ENCODE peak calls at places on chromosomes 13 and 19, in seven cellular contexts. One of them, this sample, is unnamed.

GRCh38 chr19:57803594-57804325 is 11.0 kb downstream of the ZNF552 start:
- DNase-seq in stimulated activated CD4-positive, alpha-beta T cell treated with anti-CD3 and anti-CD28 coated beads, Interleukin-4, amount 100 ng/mL, for 24 hours: no peak
- DNase-seq in tibial artery: no peak
- DNase-seq in stimulated activated CD8-positive, alpha-beta memory T cell treated with anti-CD3 and anti-CD28 coated beads, Interleukin-12 subunit alpha, Interleukin-12 subunit beta, amount 100 ng/mL, for 4 hours: no peak
- DNase-seq in IMR-90: peak
- DNase-seq in AG04449: peak
- DNase-seq in activated naive CD4-positive, alpha-beta T cell treated with anti-CD3 and anti-CD28 coated beads for 36 hours: peak
- DNase-seq in this sample: peak

GRCh38 chr19:10084803-10085202 is 1.3 kb upstream of the SHFL start:
- DNase-seq in stimulated activated CD4-positive, alpha-beta T cell treated with anti-CD3 and anti-CD28 coated beads, Interleukin-4, amount 100 ng/mL, for 24 hours: no peak
- DNase-seq in tibial artery: no peak
- DNase-seq in stimulated activated CD8-positive, alpha-beta memory T cell treated with anti-CD3 and anti-CD28 coated beads, Interleukin-12 subunit alpha, Interleukin-12 subunit beta, amount 100 ng/mL, for 4 hours: no peak
- DNase-seq in IMR-90: no peak
- DNase-seq in AG04449: no peak
- DNase-seq in activated naive CD4-positive, alpha-beta T cell treated with anti-CD3 and anti-CD28 coated beads for 36 hours: no peak
- DNase-seq in this sample: no peak

GRCh38 chr19:34838248-34838647 is 65.2 kb upstream of the ZNF599 start:
- DNase-seq in stimulated activated CD4-positive, alpha-beta T cell treated with anti-CD3 and anti-CD28 coated beads, Interleukin-4, amount 100 ng/mL, for 24 hours: no peak
- DNase-seq in tibial artery: no peak
- DNase-seq in stimulated activated CD8-positive, alpha-beta memory T cell treated with anti-CD3 and anti-CD28 coated beads, Interleukin-12 subunit alpha, Interleukin-12 subunit beta, amount 100 ng/mL, for 4 hours: no peak
- DNase-seq in IMR-90: no peak
- DNase-seq in AG04449: no peak
- DNase-seq in activated naive CD4-positive, alpha-beta T cell treated with anti-CD3 and anti-CD28 coated beads for 36 hours: no peak
- DNase-seq in this sample: no peak

GRCh38 chr13:95256086-95256485 is 45.2 kb downstream of the ABCC4 start:
- DNase-seq in stimulated activated CD4-positive, alpha-beta T cell treated with anti-CD3 and anti-CD28 coated beads, Interleukin-4, amount 100 ng/mL, for 24 hours: no peak
- DNase-seq in tibial artery: no peak
- DNase-seq in stimulated activated CD8-positive, alpha-beta memory T cell treated with anti-CD3 and anti-CD28 coated beads, Interleukin-12 subunit alpha, Interleukin-12 subunit beta, amount 100 ng/mL, for 4 hours: no peak
- DNase-seq in IMR-90: peak
- DNase-seq in AG04449: peak
- DNase-seq in activated naive CD4-positive, alpha-beta T cell treated with anti-CD3 and anti-CD28 coated beads for 36 hours: no peak
- DNase-seq in this sample: peak

GRCh38 chr19:31354919-31355318 is 5.7 kb upstream of the TSHZ3 start:
- DNase-seq in stimulated activated CD4-positive, alpha-beta T cell treated with anti-CD3 and anti-CD28 coated beads, Interleukin-4, amount 100 ng/mL, for 24 hours: no peak
- DNase-seq in tibial artery: no peak
- DNase-seq in stimulated activated CD8-positive, alpha-beta memory T cell treated with anti-CD3 and anti-CD28 coated beads, Interleukin-12 subunit alpha, Interleukin-12 subunit beta, amount 100 ng/mL, for 4 hours: no peak
- DNase-seq in IMR-90: no peak
- DNase-seq in AG04449: no peak
- DNase-seq in activated naive CD4-positive, alpha-beta T cell treated with anti-CD3 and anti-CD28 coated beads for 36 hours: no peak
- DNase-seq in this sample: no peak

GRCh38 chr13:27424246-27425150 is at the start of gene GTF3A:
- DNase-seq in stimulated activated CD4-positive, alpha-beta T cell treated with anti-CD3 and anti-CD28 coated beads, Interleukin-4, amount 100 ng/mL, for 24 hours: peak
- DNase-seq in tibial artery: peak
- DNase-seq in stimulated activated CD8-positive, alpha-beta memory T cell treated with anti-CD3 and anti-CD28 coated beads, Interleukin-12 subunit alpha, Interleukin-12 subunit beta, amount 100 ng/mL, for 4 hours: peak
- DNase-seq in IMR-90: peak
- DNase-seq in AG04449: no peak
- DNase-seq in activated naive CD4-positive, alpha-beta T cell treated with anti-CD3 and anti-CD28 coated beads for 36 hours: peak
- DNase-seq in this sample: peak

GRCh38 chr19:48510421-48511268 is 990 bp downstream of the LMTK3 start:
- DNase-seq in stimulated activated CD4-positive, alpha-beta T cell treated with anti-CD3 and anti-CD28 coated beads, Interleukin-4, amount 100 ng/mL, for 24 hours: peak
- DNase-seq in tibial artery: peak
- DNase-seq in stimulated activated CD8-positive, alpha-beta memory T cell treated with anti-CD3 and anti-CD28 coated beads, Interleukin-12 subunit alpha, Interleukin-12 subunit beta, amount 100 ng/mL, for 4 hours: peak
- DNase-seq in IMR-90: peak
- DNase-seq in AG04449: no peak
- DNase-seq in activated naive CD4-positive, alpha-beta T cell treated with anti-CD3 and anti-CD28 coated beads for 36 hours: peak
- DNase-seq in this sample: no peak

GRCh38 chr19:30064021-30064699 is 122.1 kb downstream of the URI1 start:
- DNase-seq in stimulated activated CD4-positive, alpha-beta T cell treated with anti-CD3 and anti-CD28 coated beads, Interleukin-4, amount 100 ng/mL, for 24 hours: no peak
- DNase-seq in tibial artery: no peak
- DNase-seq in stimulated activated CD8-positive, alpha-beta memory T cell treated with anti-CD3 and anti-CD28 coated beads, Interleukin-12 subunit alpha, Interleukin-12 subunit beta, amount 100 ng/mL, for 4 hours: no peak
- DNase-seq in IMR-90: no peak
- DNase-seq in AG04449: no peak
- DNase-seq in activated naive CD4-positive, alpha-beta T cell treated with anti-CD3 and anti-CD28 coated beads for 36 hours: no peak
- DNase-seq in this sample: no peak

GRCh38 chr19:48368942-48369341 is 4.8 kb downstream of the SYNGR4 start:
- DNase-seq in stimulated activated CD4-positive, alpha-beta T cell treated with anti-CD3 and anti-CD28 coated beads, Interleukin-4, amount 100 ng/mL, for 24 hours: no peak
- DNase-seq in tibial artery: no peak
- DNase-seq in stimulated activated CD8-positive, alpha-beta memory T cell treated with anti-CD3 and anti-CD28 coated beads, Interleukin-12 subunit alpha, Interleukin-12 subunit beta, amount 100 ng/mL, for 4 hours: no peak
- DNase-seq in IMR-90: no peak
- DNase-seq in AG04449: no peak
- DNase-seq in activated naive CD4-positive, alpha-beta T cell treated with anti-CD3 and anti-CD28 coated beads for 36 hours: no peak
- DNase-seq in this sample: no peak

GRCh38 chr13:25990801-25991200 is 61.0 kb downstream of the SHISA2 start:
- DNase-seq in stimulated activated CD4-positive, alpha-beta T cell treated with anti-CD3 and anti-CD28 coated beads, Interleukin-4, amount 100 ng/mL, for 24 hours: no peak
- DNase-seq in tibial artery: no peak
- DNase-seq in stimulated activated CD8-positive, alpha-beta memory T cell treated with anti-CD3 and anti-CD28 coated beads, Interleukin-12 subunit alpha, Interleukin-12 subunit beta, amount 100 ng/mL, for 4 hours: no peak
- DNase-seq in IMR-90: no peak
- DNase-seq in AG04449: no peak
- DNase-seq in activated naive CD4-positive, alpha-beta T cell treated with anti-CD3 and anti-CD28 coated beads for 36 hours: no peak
- DNase-seq in this sample: no peak

GRCh38 chr13:41289463-41289881 is 21.6 kb upstream of the NAA16 start:
- DNase-seq in stimulated activated CD4-positive, alpha-beta T cell treated with anti-CD3 and anti-CD28 coated beads, Interleukin-4, amount 100 ng/mL, for 24 hours: no peak
- DNase-seq in tibial artery: no peak
- DNase-seq in stimulated activated CD8-positive, alpha-beta memory T cell treated with anti-CD3 and anti-CD28 coated beads, Interleukin-12 subunit alpha, Interleukin-12 subunit beta, amount 100 ng/mL, for 4 hours: no peak
- DNase-seq in IMR-90: no peak
- DNase-seq in AG04449: no peak
- DNase-seq in activated naive CD4-positive, alpha-beta T cell treated with anti-CD3 and anti-CD28 coated beads for 36 hours: no peak
- DNase-seq in this sample: no peak

GRCh38 chr13:107942030-107942617 is 273.2 kb downstream of the LIG4 start:
- DNase-seq in stimulated activated CD4-positive, alpha-beta T cell treated with anti-CD3 and anti-CD28 coated beads, Interleukin-4, amount 100 ng/mL, for 24 hours: no peak
- DNase-seq in tibial artery: no peak
- DNase-seq in stimulated activated CD8-positive, alpha-beta memory T cell treated with anti-CD3 and anti-CD28 coated beads, Interleukin-12 subunit alpha, Interleukin-12 subunit beta, amount 100 ng/mL, for 4 hours: no peak
- DNase-seq in IMR-90: no peak
- DNase-seq in AG04449: no peak
- DNase-seq in activated naive CD4-positive, alpha-beta T cell treated with anti-CD3 and anti-CD28 coated beads for 36 hours: no peak
- DNase-seq in this sample: no peak

GRCh38 chr13:50466554-50466953 is 376.9 kb downstream of the DLEU7 start:
- DNase-seq in stimulated activated CD4-positive, alpha-beta T cell treated with anti-CD3 and anti-CD28 coated beads, Interleukin-4, amount 100 ng/mL, for 24 hours: no peak
- DNase-seq in tibial artery: no peak
- DNase-seq in stimulated activated CD8-positive, alpha-beta memory T cell treated with anti-CD3 and anti-CD28 coated beads, Interleukin-12 subunit alpha, Interleukin-12 subunit beta, amount 100 ng/mL, for 4 hours: no peak
- DNase-seq in IMR-90: no peak
- DNase-seq in AG04449: no peak
- DNase-seq in activated naive CD4-positive, alpha-beta T cell treated with anti-CD3 and anti-CD28 coated beads for 36 hours: no peak
- DNase-seq in this sample: no peak

GRCh38 chr19:7748756-7749155 is 1.4 kb upstream of the CD209 start:
- DNase-seq in stimulated activated CD4-positive, alpha-beta T cell treated with anti-CD3 and anti-CD28 coated beads, Interleukin-4, amount 100 ng/mL, for 24 hours: no peak
- DNase-seq in tibial artery: no peak
- DNase-seq in stimulated activated CD8-positive, alpha-beta memory T cell treated with anti-CD3 and anti-CD28 coated beads, Interleukin-12 subunit alpha, Interleukin-12 subunit beta, amount 100 ng/mL, for 4 hours: no peak
- DNase-seq in IMR-90: peak
- DNase-seq in AG04449: no peak
- DNase-seq in activated naive CD4-positive, alpha-beta T cell treated with anti-CD3 and anti-CD28 coated beads for 36 hours: peak
- DNase-seq in this sample: no peak

GRCh38 chr19:11375143-11375948 is 880 bp downstream of the SWSAP1 start:
- DNase-seq in stimulated activated CD4-positive, alpha-beta T cell treated with anti-CD3 and anti-CD28 coated beads, Interleukin-4, amount 100 ng/mL, for 24 hours: peak
- DNase-seq in tibial artery: peak
- DNase-seq in stimulated activated CD8-positive, alpha-beta memory T cell treated with anti-CD3 and anti-CD28 coated beads, Interleukin-12 subunit alpha, Interleukin-12 subunit beta, amount 100 ng/mL, for 4 hours: no peak
- DNase-seq in IMR-90: no peak
- DNase-seq in AG04449: no peak
- DNase-seq in activated naive CD4-positive, alpha-beta T cell treated with anti-CD3 and anti-CD28 coated beads for 36 hours: peak
- DNase-seq in this sample: no peak

GRCh38 chr13:99828114-99828513 is 143.5 kb downstream of the ZIC5 start:
- DNase-seq in stimulated activated CD4-positive, alpha-beta T cell treated with anti-CD3 and anti-CD28 coated beads, Interleukin-4, amount 100 ng/mL, for 24 hours: no peak
- DNase-seq in tibial artery: no peak
- DNase-seq in stimulated activated CD8-positive, alpha-beta memory T cell treated with anti-CD3 and anti-CD28 coated beads, Interleukin-12 subunit alpha, Interleukin-12 subunit beta, amount 100 ng/mL, for 4 hours: no peak
- DNase-seq in IMR-90: no peak
- DNase-seq in AG04449: no peak
- DNase-seq in activated naive CD4-positive, alpha-beta T cell treated with anti-CD3 and anti-CD28 coated beads for 36 hours: no peak
- DNase-seq in this sample: no peak

GRCh38 chr19:51200071-51200470 is 24.8 kb upstream of the CD33 start:
- DNase-seq in stimulated activated CD4-positive, alpha-beta T cell treated with anti-CD3 and anti-CD28 coated beads, Interleukin-4, amount 100 ng/mL, for 24 hours: no peak
- DNase-seq in tibial artery: no peak
- DNase-seq in stimulated activated CD8-positive, alpha-beta memory T cell treated with anti-CD3 and anti-CD28 coated beads, Interleukin-12 subunit alpha, Interleukin-12 subunit beta, amount 100 ng/mL, for 4 hours: no peak
- DNase-seq in IMR-90: no peak
- DNase-seq in AG04449: no peak
- DNase-seq in activated naive CD4-positive, alpha-beta T cell treated with anti-CD3 and anti-CD28 coated beads for 36 hours: no peak
- DNase-seq in this sample: no peak

GRCh38 chr13:97222934-97223710 is 989 bp downstream of the MBNL2 start:
- DNase-seq in stimulated activated CD4-positive, alpha-beta T cell treated with anti-CD3 and anti-CD28 coated beads, Interleukin-4, amount 100 ng/mL, for 24 hours: no peak
- DNase-seq in tibial artery: no peak
- DNase-seq in stimulated activated CD8-positive, alpha-beta memory T cell treated with anti-CD3 and anti-CD28 coated beads, Interleukin-12 subunit alpha, Interleukin-12 subunit beta, amount 100 ng/mL, for 4 hours: no peak
- DNase-seq in IMR-90: no peak
- DNase-seq in AG04449: no peak
- DNase-seq in activated naive CD4-positive, alpha-beta T cell treated with anti-CD3 and anti-CD28 coated beads for 36 hours: no peak
- DNase-seq in this sample: no peak

GRCh38 chr13:99312493-99312883 is 5.3 kb upstream of the GPR183 start:
- DNase-seq in stimulated activated CD4-positive, alpha-beta T cell treated with anti-CD3 and anti-CD28 coated beads, Interleukin-4, amount 100 ng/mL, for 24 hours: no peak
- DNase-seq in tibial artery: peak
- DNase-seq in stimulated activated CD8-positive, alpha-beta memory T cell treated with anti-CD3 and anti-CD28 coated beads, Interleukin-12 subunit alpha, Interleukin-12 subunit beta, amount 100 ng/mL, for 4 hours: no peak
- DNase-seq in IMR-90: peak
- DNase-seq in AG04449: peak
- DNase-seq in activated naive CD4-positive, alpha-beta T cell treated with anti-CD3 and anti-CD28 coated beads for 36 hours: peak
- DNase-seq in this sample: peak

GRCh38 chr19:29860492-29860891 is 48.7 kb downstream of the CCNE1 start:
- DNase-seq in stimulated activated CD4-positive, alpha-beta T cell treated with anti-CD3 and anti-CD28 coated beads, Interleukin-4, amount 100 ng/mL, for 24 hours: no peak
- DNase-seq in tibial artery: no peak
- DNase-seq in stimulated activated CD8-positive, alpha-beta memory T cell treated with anti-CD3 and anti-CD28 coated beads, Interleukin-12 subunit alpha, Interleukin-12 subunit beta, amount 100 ng/mL, for 4 hours: no peak
- DNase-seq in IMR-90: no peak
- DNase-seq in AG04449: no peak
- DNase-seq in activated naive CD4-positive, alpha-beta T cell treated with anti-CD3 and anti-CD28 coated beads for 36 hours: no peak
- DNase-seq in this sample: no peak

GRCh38 chr19:48633148-48634035 is 3.8 kb downstream of the DBP start:
- DNase-seq in stimulated activated CD4-positive, alpha-beta T cell treated with anti-CD3 and anti-CD28 coated beads, Interleukin-4, amount 100 ng/mL, for 24 hours: no peak
- DNase-seq in tibial artery: no peak
- DNase-seq in stimulated activated CD8-positive, alpha-beta memory T cell treated with anti-CD3 and anti-CD28 coated beads, Interleukin-12 subunit alpha, Interleukin-12 subunit beta, amount 100 ng/mL, for 4 hours: no peak
- DNase-seq in IMR-90: no peak
- DNase-seq in AG04449: no peak
- DNase-seq in activated naive CD4-positive, alpha-beta T cell treated with anti-CD3 and anti-CD28 coated beads for 36 hours: no peak
- DNase-seq in this sample: no peak

GRCh38 chr19:29834991-29835390 is 23.2 kb downstream of the CCNE1 start:
- DNase-seq in stimulated activated CD4-positive, alpha-beta T cell treated with anti-CD3 and anti-CD28 coated beads, Interleukin-4, amount 100 ng/mL, for 24 hours: no peak
- DNase-seq in tibial artery: no peak
- DNase-seq in stimulated activated CD8-positive, alpha-beta memory T cell treated with anti-CD3 and anti-CD28 coated beads, Interleukin-12 subunit alpha, Interleukin-12 subunit beta, amount 100 ng/mL, for 4 hours: no peak
- DNase-seq in IMR-90: no peak
- DNase-seq in AG04449: no peak
- DNase-seq in activated naive CD4-positive, alpha-beta T cell treated with anti-CD3 and anti-CD28 coated beads for 36 hours: no peak
- DNase-seq in this sample: no peak

GRCh38 chr19:36207605-36208252 is 6.7 kb downstream of the ZNF565 start:
- DNase-seq in stimulated activated CD4-positive, alpha-beta T cell treated with anti-CD3 and anti-CD28 coated beads, Interleukin-4, amount 100 ng/mL, for 24 hours: no peak
- DNase-seq in tibial artery: no peak
- DNase-seq in stimulated activated CD8-positive, alpha-beta memory T cell treated with anti-CD3 and anti-CD28 coated beads, Interleukin-12 subunit alpha, Interleukin-12 subunit beta, amount 100 ng/mL, for 4 hours: no peak
- DNase-seq in IMR-90: no peak
- DNase-seq in AG04449: no peak
- DNase-seq in activated naive CD4-positive, alpha-beta T cell treated with anti-CD3 and anti-CD28 coated beads for 36 hours: no peak
- DNase-seq in this sample: no peak

GRCh38 chr13:32472194-32472621 is 44.3 kb upstream of the N4BP2L1 start:
- DNase-seq in stimulated activated CD4-positive, alpha-beta T cell treated with anti-CD3 and anti-CD28 coated beads, Interleukin-4, amount 100 ng/mL, for 24 hours: no peak
- DNase-seq in tibial artery: no peak
- DNase-seq in stimulated activated CD8-positive, alpha-beta memory T cell treated with anti-CD3 and anti-CD28 coated beads, Interleukin-12 subunit alpha, Interleukin-12 subunit beta, amount 100 ng/mL, for 4 hours: no peak
- DNase-seq in IMR-90: no peak
- DNase-seq in AG04449: no peak
- DNase-seq in activated naive CD4-positive, alpha-beta T cell treated with anti-CD3 and anti-CD28 coated beads for 36 hours: no peak
- DNase-seq in this sample: no peak

GRCh38 chr13:51919531-51919930 is 57.8 kb downstream of the CCDC70 start:
- DNase-seq in stimulated activated CD4-positive, alpha-beta T cell treated with anti-CD3 and anti-CD28 coated beads, Interleukin-4, amount 100 ng/mL, for 24 hours: no peak
- DNase-seq in tibial artery: no peak
- DNase-seq in stimulated activated CD8-positive, alpha-beta memory T cell treated with anti-CD3 and anti-CD28 coated beads, Interleukin-12 subunit alpha, Interleukin-12 subunit beta, amount 100 ng/mL, for 4 hours: no peak
- DNase-seq in IMR-90: no peak
- DNase-seq in AG04449: no peak
- DNase-seq in activated naive CD4-positive, alpha-beta T cell treated with anti-CD3 and anti-CD28 coated beads for 36 hours: no peak
- DNase-seq in this sample: no peak

GRCh38 chr19:40707615-40708014 is 9.1 kb downstream of the COQ8B start:
- DNase-seq in stimulated activated CD4-positive, alpha-beta T cell treated with anti-CD3 and anti-CD28 coated beads, Interleukin-4, amount 100 ng/mL, for 24 hours: no peak
- DNase-seq in tibial artery: no peak
- DNase-seq in stimulated activated CD8-positive, alpha-beta memory T cell treated with anti-CD3 and anti-CD28 coated beads, Interleukin-12 subunit alpha, Interleukin-12 subunit beta, amount 100 ng/mL, for 4 hours: no peak
- DNase-seq in IMR-90: no peak
- DNase-seq in AG04449: no peak
- DNase-seq in activated naive CD4-positive, alpha-beta T cell treated with anti-CD3 and anti-CD28 coated beads for 36 hours: no peak
- DNase-seq in this sample: no peak

GRCh38 chr13:110250258-110250891 is 56.6 kb downstream of the COL4A1 start:
- DNase-seq in stimulated activated CD4-positive, alpha-beta T cell treated with anti-CD3 and anti-CD28 coated beads, Interleukin-4, amount 100 ng/mL, for 24 hours: no peak
- DNase-seq in tibial artery: peak
- DNase-seq in stimulated activated CD8-positive, alpha-beta memory T cell treated with anti-CD3 and anti-CD28 coated beads, Interleukin-12 subunit alpha, Interleukin-12 subunit beta, amount 100 ng/mL, for 4 hours: no peak
- DNase-seq in IMR-90: peak
- DNase-seq in AG04449: no peak
- DNase-seq in activated naive CD4-positive, alpha-beta T cell treated with anti-CD3 and anti-CD28 coated beads for 36 hours: no peak
- DNase-seq in this sample: no peak

GRCh38 chr13:40517486-40518311 is 148.7 kb downstream of the FOXO1 start:
- DNase-seq in stimulated activated CD4-positive, alpha-beta T cell treated with anti-CD3 and anti-CD28 coated beads, Interleukin-4, amount 100 ng/mL, for 24 hours: peak
- DNase-seq in tibial artery: no peak
- DNase-seq in stimulated activated CD8-positive, alpha-beta memory T cell treated with anti-CD3 and anti-CD28 coated beads, Interleukin-12 subunit alpha, Interleukin-12 subunit beta, amount 100 ng/mL, for 4 hours: no peak
- DNase-seq in IMR-90: no peak
- DNase-seq in AG04449: no peak
- DNase-seq in activated naive CD4-positive, alpha-beta T cell treated with anti-CD3 and anti-CD28 coated beads for 36 hours: peak
- DNase-seq in this sample: no peak

GRCh38 chr13:80276371-80277289 is 64.3 kb downstream of the SPRY2 start:
- DNase-seq in stimulated activated CD4-positive, alpha-beta T cell treated with anti-CD3 and anti-CD28 coated beads, Interleukin-4, amount 100 ng/mL, for 24 hours: no peak
- DNase-seq in tibial artery: no peak
- DNase-seq in stimulated activated CD8-positive, alpha-beta memory T cell treated with anti-CD3 and anti-CD28 coated beads, Interleukin-12 subunit alpha, Interleukin-12 subunit beta, amount 100 ng/mL, for 4 hours: no peak
- DNase-seq in IMR-90: peak
- DNase-seq in AG04449: peak
- DNase-seq in activated naive CD4-positive, alpha-beta T cell treated with anti-CD3 and anti-CD28 coated beads for 36 hours: no peak
- DNase-seq in this sample: no peak

GRCh38 chr13:112073245-112074138 is 6.5 kb downstream of the SOX1 start:
- DNase-seq in stimulated activated CD4-positive, alpha-beta T cell treated with anti-CD3 and anti-CD28 coated beads, Interleukin-4, amount 100 ng/mL, for 24 hours: no peak
- DNase-seq in tibial artery: no peak
- DNase-seq in stimulated activated CD8-positive, alpha-beta memory T cell treated with anti-CD3 and anti-CD28 coated beads, Interleukin-12 subunit alpha, Interleukin-12 subunit beta, amount 100 ng/mL, for 4 hours: no peak
- DNase-seq in IMR-90: no peak
- DNase-seq in AG04449: no peak
- DNase-seq in activated naive CD4-positive, alpha-beta T cell treated with anti-CD3 and anti-CD28 coated beads for 36 hours: no peak
- DNase-seq in this sample: no peak

GRCh38 chr13:55815458-55816033 is 1325.2 kb upstream of the PRR20A start:
- DNase-seq in stimulated activated CD4-positive, alpha-beta T cell treated with anti-CD3 and anti-CD28 coated beads, Interleukin-4, amount 100 ng/mL, for 24 hours: no peak
- DNase-seq in tibial artery: no peak
- DNase-seq in stimulated activated CD8-positive, alpha-beta memory T cell treated with anti-CD3 and anti-CD28 coated beads, Interleukin-12 subunit alpha, Interleukin-12 subunit beta, amount 100 ng/mL, for 4 hours: no peak
- DNase-seq in IMR-90: no peak
- DNase-seq in AG04449: no peak
- DNase-seq in activated naive CD4-positive, alpha-beta T cell treated with anti-CD3 and anti-CD28 coated beads for 36 hours: no peak
- DNase-seq in this sample: no peak

GRCh38 chr19:20964798-20965197 is 41.7 kb downstream of the ZNF85 start:
- DNase-seq in stimulated activated CD4-positive, alpha-beta T cell treated with anti-CD3 and anti-CD28 coated beads, Interleukin-4, amount 100 ng/mL, for 24 hours: no peak
- DNase-seq in tibial artery: no peak
- DNase-seq in stimulated activated CD8-positive, alpha-beta memory T cell treated with anti-CD3 and anti-CD28 coated beads, Interleukin-12 subunit alpha, Interleukin-12 subunit beta, amount 100 ng/mL, for 4 hours: no peak
- DNase-seq in IMR-90: no peak
- DNase-seq in AG04449: no peak
- DNase-seq in activated naive CD4-positive, alpha-beta T cell treated with anti-CD3 and anti-CD28 coated beads for 36 hours: peak
- DNase-seq in this sample: no peak

GRCh38 chr13:34165158-34165557 is 347.2 kb downstream of the RFC3 start:
- DNase-seq in stimulated activated CD4-positive, alpha-beta T cell treated with anti-CD3 and anti-CD28 coated beads, Interleukin-4, amount 100 ng/mL, for 24 hours: no peak
- DNase-seq in tibial artery: no peak
- DNase-seq in stimulated activated CD8-positive, alpha-beta memory T cell treated with anti-CD3 and anti-CD28 coated beads, Interleukin-12 subunit alpha, Interleukin-12 subunit beta, amount 100 ng/mL, for 4 hours: no peak
- DNase-seq in IMR-90: no peak
- DNase-seq in AG04449: no peak
- DNase-seq in activated naive CD4-positive, alpha-beta T cell treated with anti-CD3 and anti-CD28 coated beads for 36 hours: no peak
- DNase-seq in this sample: no peak

GRCh38 chr13:80704369-80704768 is 363.4 kb upstream of the SPRY2 start:
- DNase-seq in stimulated activated CD4-positive, alpha-beta T cell treated with anti-CD3 and anti-CD28 coated beads, Interleukin-4, amount 100 ng/mL, for 24 hours: no peak
- DNase-seq in tibial artery: no peak
- DNase-seq in stimulated activated CD8-positive, alpha-beta memory T cell treated with anti-CD3 and anti-CD28 coated beads, Interleukin-12 subunit alpha, Interleukin-12 subunit beta, amount 100 ng/mL, for 4 hours: no peak
- DNase-seq in IMR-90: no peak
- DNase-seq in AG04449: no peak
- DNase-seq in activated naive CD4-positive, alpha-beta T cell treated with anti-CD3 and anti-CD28 coated beads for 36 hours: no peak
- DNase-seq in this sample: no peak

GRCh38 chr13:71417205-71417604 is 449.8 kb downstream of the DACH1 start:
- DNase-seq in stimulated activated CD4-positive, alpha-beta T cell treated with anti-CD3 and anti-CD28 coated beads, Interleukin-4, amount 100 ng/mL, for 24 hours: no peak
- DNase-seq in tibial artery: no peak
- DNase-seq in stimulated activated CD8-positive, alpha-beta memory T cell treated with anti-CD3 and anti-CD28 coated beads, Interleukin-12 subunit alpha, Interleukin-12 subunit beta, amount 100 ng/mL, for 4 hours: no peak
- DNase-seq in IMR-90: peak
- DNase-seq in AG04449: no peak
- DNase-seq in activated naive CD4-positive, alpha-beta T cell treated with anti-CD3 and anti-CD28 coated beads for 36 hours: no peak
- DNase-seq in this sample: no peak